ENCODE peak calls at places on chromosomes 4 and X, in eight cellular contexts. Y, L, H, U, W, P, S and Z are unnamed samples.

GRCh38 chrX:13965531-13965930 is 64.2 kb downstream of the GEMIN8 start:
- DNase-seq in Y (no peak), L (no peak), H (no peak), U (no peak), W (no peak), P (no peak), S (no peak), Z (no peak)

GRCh38 chr4:185577592-185577940 is 42.3 kb upstream of the PDLIM3 start:
- DNase-seq in Y (no peak), L (no peak), H (no peak), U (no peak), W (no peak), P (no peak), S (no peak), Z (no peak)

GRCh38 chr4:109359040-109359646 is 56.7 kb upstream of the COL25A1 start:
- DNase-seq in Y (no peak), L (no peak), H (no peak), U (no peak), W (no peak), P (no peak), S (no peak), Z (peak; percentile 43)

GRCh38 chrX:41621236-41621651 is 67.5 kb upstream of the GPR34 start:
- DNase-seq in Y (peak; percentile 62), L (no peak), H (no peak), U (no peak), W (no peak), P (no peak), S (peak; percentile 52), Z (no peak)

GRCh38 chrX:50858548-50858947 is 44.6 kb upstream of the SHROOM4 start:
- DNase-seq in Y (no peak), L (no peak), H (no peak), U (no peak), W (no peak), P (no peak), S (no peak), Z (no peak)

GRCh38 chrX:19705196-19705769 is 182.1 kb downstream of the SH3KBP1 start:
- DNase-seq in Y (no peak), L (no peak), H (no peak), U (no peak), W (no peak), P (no peak), S (no peak), Z (no peak)

GRCh38 chr4:105145913-105146285 is 777 bp upstream of the TET2 start:
- DNase-seq in Y (peak; percentile 19), L (no peak), H (no peak), U (no peak), W (no peak), P (peak; percentile 75), S (no peak), Z (peak; percentile 55)

GRCh38 chr4:4778491-4779003 is 80.9 kb upstream of the MSX1 start:
- DNase-seq in Y (no peak), L (no peak), H (no peak), U (no peak), W (no peak), P (no peak), S (no peak), Z (no peak)

GRCh38 chrX:124346064-124346876 is at the start of gene SH2D1A:
- DNase-seq in Y (no peak), L (no peak), H (no peak), U (no peak), W (no peak), P (no peak), S (no peak), Z (peak; percentile 41)

GRCh38 chr4:134529629-134530028 is 328.0 kb upstream of the PABPC4L start:
- DNase-seq in Y (no peak), L (no peak), H (no peak), U (no peak), W (no peak), P (no peak), S (no peak), Z (no peak)

GRCh38 chr4:143482753-143483362 is 30.6 kb upstream of the SMARCA5 start:
- DNase-seq in Y (peak; percentile 24), L (peak; percentile 23), H (peak; percentile 42), U (no peak), W (peak; percentile 40), P (no peak), S (peak; percentile 77), Z (peak; percentile 5)

GRCh38 chrX:75746891-75747639 is 38.0 kb downstream of the MAGEE2 start:
- DNase-seq in Y (peak; percentile 24), L (peak; percentile 43), H (no peak), U (peak; percentile 14), W (peak; percentile 34), P (peak; percentile 67), S (peak; percentile 24), Z (peak; percentile 37)

GRCh38 chrX:43679058-43679457 is 23.0 kb downstream of the MAOA start:
- DNase-seq in Y (no peak), L (no peak), H (no peak), U (no peak), W (no peak), P (no peak), S (no peak), Z (no peak)

GRCh38 chr4:126701756-126702155 is 931.0 kb upstream of the INTU start:
- DNase-seq in Y (no peak), L (peak; percentile 43), H (peak; percentile 78), U (no peak), W (no peak), P (no peak), S (peak; percentile 10), Z (no peak)

GRCh38 chrX:110541266-110541665 is 182.6 kb downstream of the RTL9 start:
- DNase-seq in Y (no peak), L (no peak), H (no peak), U (no peak), W (no peak), P (no peak), S (no peak), Z (no peak)

GRCh38 chrX:68982476-68982875 is 153.7 kb downstream of the EFNB1 start:
- DNase-seq in Y (no peak), L (no peak), H (no peak), U (no peak), W (no peak), P (no peak), S (no peak), Z (no peak)

GRCh38 chrX:23334871-23335599 is 386 bp downstream of the PTCHD1 start:
- DNase-seq in Y (peak; percentile 12), L (no peak), H (no peak), U (no peak), W (peak; percentile 23), P (no peak), S (no peak), Z (no peak)

GRCh38 chrX:25083661-25084060 is 67.9 kb upstream of the ARX start:
- DNase-seq in Y (no peak), L (no peak), H (no peak), U (no peak), W (no peak), P (no peak), S (no peak), Z (no peak)

GRCh38 chr4:64882311-64883086 is 473.2 kb upstream of the TECRL start:
- DNase-seq in Y (no peak), L (no peak), H (no peak), U (no peak), W (no peak), P (no peak), S (no peak), Z (peak; percentile 4)

GRCh38 chr4:65007841-65008439 is 598.7 kb upstream of the TECRL start:
- DNase-seq in Y (peak; percentile 8), L (no peak), H (no peak), U (peak; percentile 22), W (peak; percentile 15), P (no peak), S (peak; percentile 42), Z (peak; percentile 15)

DNA sequence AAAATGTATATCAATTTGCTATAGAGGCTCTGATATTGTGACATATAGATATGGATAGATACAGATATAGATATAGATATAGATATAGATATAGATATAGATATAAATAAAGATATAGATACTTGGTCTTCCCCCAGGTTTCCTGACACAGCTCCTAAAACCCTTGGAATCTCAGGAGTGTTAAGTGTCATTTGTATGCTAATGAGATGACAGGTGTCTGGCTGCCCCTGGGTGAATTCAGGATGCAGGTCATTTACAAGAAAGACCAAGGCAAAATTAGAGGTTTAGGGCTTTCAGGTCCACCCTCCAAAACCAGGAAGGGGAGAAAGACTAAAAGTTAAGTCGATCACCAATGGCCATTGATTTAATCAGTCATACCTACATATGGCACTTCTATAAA is 1034.8 kb downstream of the PDHA2 start:
- DNase-seq in Y (no peak), L (no peak), H (no peak), U (no peak), W (no peak), P (no peak), S (no peak), Z (no peak)
- TF ChIP-seq CTCF in Y (no peak), L (no peak), H (no peak), U (no peak), W (no peak), P (no peak), S (no peak), Z (no peak)

DNA sequence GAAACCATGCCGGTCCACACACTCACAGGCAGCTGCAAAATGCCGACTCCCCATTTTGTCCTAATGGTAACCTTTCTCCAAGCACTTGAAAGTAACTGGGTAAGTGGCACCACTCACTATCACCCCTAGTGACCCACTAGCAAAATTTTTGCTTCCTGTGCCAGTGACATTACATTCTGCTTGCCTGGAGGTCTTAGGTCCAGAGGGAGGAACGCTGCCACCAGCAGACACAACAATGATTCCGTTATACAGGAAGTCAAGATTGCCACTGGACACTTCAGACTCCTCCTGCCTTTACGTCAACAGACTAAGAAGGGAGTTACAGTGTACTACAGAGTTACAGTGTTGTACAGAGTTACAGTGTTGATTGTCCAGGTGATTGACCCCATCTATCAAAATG is 11.8 kb upstream of the TMEM192 start:
- DNase-seq in Y (no peak), L (no peak), H (no peak), U (no peak), W (no peak), P (no peak), S (no peak), Z (no peak)
- TF ChIP-seq CTCF in Y (no peak), L (no peak), H (no peak), U (no peak), W (no peak), P (no peak), S (no peak), Z (no peak)

DNA sequence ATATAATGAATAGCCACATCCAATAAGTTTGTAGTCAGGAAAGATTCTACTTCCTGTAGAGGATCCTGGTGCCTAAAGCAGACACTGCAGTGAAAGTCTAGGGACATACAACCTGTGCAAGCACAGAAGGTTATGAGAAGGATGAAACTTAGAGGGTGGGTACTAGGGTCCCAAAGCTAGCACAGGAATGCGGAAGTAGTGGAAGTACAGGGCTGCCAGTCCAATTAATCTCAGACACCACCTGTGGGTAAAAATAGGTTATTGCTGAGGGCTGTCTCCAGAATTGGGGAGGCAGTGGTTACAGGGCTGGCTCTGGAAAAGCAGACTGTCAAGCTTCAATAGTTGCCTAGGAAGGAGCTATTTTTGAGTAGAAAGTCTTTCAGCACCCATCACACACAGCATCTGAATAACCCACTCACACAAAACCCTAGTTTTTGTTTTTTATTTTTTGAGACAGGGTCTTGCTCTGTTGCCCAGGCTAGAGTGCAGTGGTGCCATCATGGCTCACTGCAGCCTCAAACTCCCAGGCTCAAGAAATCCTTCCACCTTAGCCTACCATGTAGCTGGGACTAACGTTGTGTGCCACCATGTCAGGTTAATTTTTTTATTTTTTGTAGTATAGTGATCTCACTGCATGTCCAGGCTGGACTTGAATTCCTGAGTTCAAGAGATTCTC is 50.8 kb upstream of the ELF2 start:
- DNase-seq in Y (peak; percentile 14), L (no peak), H (no peak), U (no peak), W (peak; percentile 12), P (no peak), S (no peak), Z (peak; percentile 9)
- TF ChIP-seq CTCF in Y (no peak), L (no peak), H (peak; percentile 4), U (no peak), W (peak; percentile 48), P (no peak), S (no peak), Z (peak; percentile 23)

GRCh38 chrX:120207009-120207610 is 43.5 kb upstream of the ZBTB33 start:
- DNase-seq in Y (no peak), L (no peak), H (no peak), U (no peak), W (no peak), P (no peak), S (no peak), Z (no peak)
- TF ChIP-seq CTCF in Y (no peak), L (no peak), H (no peak), U (no peak), W (no peak), P (no peak), S (no peak), Z (no peak)